ENCODE peak calls at places on chromosome 7, in four cellular contexts. One of them, this sample, is unnamed.

GRCh38 chr7:17617857-17618651 is 319.6 kb downstream of the AHR start:
- DNase-seq in ovary: no peak
- DNase-seq in A549: no peak
- DNase-seq in H1: no peak
- DNase-seq in this sample: no peak

GRCh38 chr7:130921391-130922180 is 187.6 kb upstream of the KLF14 start:
- DNase-seq in ovary: peak
- DNase-seq in A549: no peak
- DNase-seq in H1: peak
- DNase-seq in this sample: no peak

GRCh38 chr7:140463111-140463510 is 16.2 kb downstream of the MKRN1 start:
- DNase-seq in ovary: no peak
- DNase-seq in A549: no peak
- DNase-seq in H1: no peak
- DNase-seq in this sample: no peak

GRCh38 chr7:19969859-19970493 is 196.6 kb upstream of the TMEM196 start:
- DNase-seq in ovary: no peak
- DNase-seq in A549: peak
- DNase-seq in H1: no peak
- DNase-seq in this sample: no peak

GRCh38 chr7:30470783-30471182 is 7.8 kb downstream of the NOD1 start:
- DNase-seq in ovary: peak
- DNase-seq in A549: peak
- DNase-seq in H1: no peak
- DNase-seq in this sample: no peak

GRCh38 chr7:27107901-27108381 is 5.5 kb upstream of the HOXA2 start:
- DNase-seq in ovary: no peak
- DNase-seq in A549: no peak
- DNase-seq in H1: no peak
- DNase-seq in this sample: no peak

GRCh38 chr7:17986826-17987225 is 40.8 kb downstream of the PRPS1L1 start:
- DNase-seq in ovary: no peak
- DNase-seq in A549: no peak
- DNase-seq in H1: no peak
- DNase-seq in this sample: no peak

GRCh38 chr7:55423277-55423711 is 58.2 kb downstream of the LANCL2 start:
- DNase-seq in ovary: no peak
- DNase-seq in A549: no peak
- DNase-seq in H1: no peak
- DNase-seq in this sample: no peak

GRCh38 chr7:91812388-91812787 is 68.1 kb downstream of the MTERF1 start:
- DNase-seq in ovary: no peak
- DNase-seq in A549: no peak
- DNase-seq in H1: no peak
- DNase-seq in this sample: peak

DNA sequence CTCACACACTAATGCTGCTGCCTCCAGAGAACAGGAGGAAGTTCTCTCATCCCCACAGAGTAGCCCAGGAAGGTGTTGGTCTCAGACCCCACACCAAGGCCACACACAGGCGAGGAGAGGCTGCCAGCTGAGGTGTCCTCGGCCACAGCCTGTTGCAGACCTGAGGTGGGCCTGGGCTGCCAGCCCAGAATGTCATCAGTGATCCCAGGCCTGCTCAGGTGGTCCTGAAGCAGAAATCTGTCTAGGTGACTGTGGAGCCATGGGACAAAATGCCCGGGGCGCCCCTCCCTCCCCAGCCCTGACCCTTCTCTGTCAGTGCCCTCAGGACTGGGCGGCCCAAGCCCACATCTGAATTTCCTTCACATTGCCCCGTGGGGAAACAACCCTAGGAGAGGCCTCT is 43.5 kb upstream of the LRRC4 start:
- DNase-seq in ovary: no peak
- DNase-seq in A549: no peak
- DNase-seq in H1: no peak
- DNase-seq in this sample: no peak
- TF ChIP-seq CTCF in ovary: no peak
- TF ChIP-seq CTCF in A549: no peak
- TF ChIP-seq CTCF in H1: no peak
- TF ChIP-seq CTCF in this sample: no peak

GRCh38 chr7:44608916-44609648 is 2.7 kb downstream of the OGDH start:
- DNase-seq in ovary: no peak
- DNase-seq in A549: peak
- DNase-seq in H1: no peak
- DNase-seq in this sample: peak

GRCh38 chr7:44604941-44605340 is 1.5 kb upstream of the OGDH start:
- DNase-seq in ovary: no peak
- DNase-seq in A549: no peak
- DNase-seq in H1: no peak
- DNase-seq in this sample: no peak

GRCh38 chr7:44609829-44610228 is 3.4 kb downstream of the OGDH start:
- DNase-seq in ovary: no peak
- DNase-seq in A549: no peak
- DNase-seq in H1: no peak
- DNase-seq in this sample: no peak

GRCh38 chr7:44607141-44608068 is 978 bp downstream of the OGDH start:
- DNase-seq in ovary: no peak
- DNase-seq in A549: no peak
- DNase-seq in H1: no peak
- DNase-seq in this sample: peak

DNA sequence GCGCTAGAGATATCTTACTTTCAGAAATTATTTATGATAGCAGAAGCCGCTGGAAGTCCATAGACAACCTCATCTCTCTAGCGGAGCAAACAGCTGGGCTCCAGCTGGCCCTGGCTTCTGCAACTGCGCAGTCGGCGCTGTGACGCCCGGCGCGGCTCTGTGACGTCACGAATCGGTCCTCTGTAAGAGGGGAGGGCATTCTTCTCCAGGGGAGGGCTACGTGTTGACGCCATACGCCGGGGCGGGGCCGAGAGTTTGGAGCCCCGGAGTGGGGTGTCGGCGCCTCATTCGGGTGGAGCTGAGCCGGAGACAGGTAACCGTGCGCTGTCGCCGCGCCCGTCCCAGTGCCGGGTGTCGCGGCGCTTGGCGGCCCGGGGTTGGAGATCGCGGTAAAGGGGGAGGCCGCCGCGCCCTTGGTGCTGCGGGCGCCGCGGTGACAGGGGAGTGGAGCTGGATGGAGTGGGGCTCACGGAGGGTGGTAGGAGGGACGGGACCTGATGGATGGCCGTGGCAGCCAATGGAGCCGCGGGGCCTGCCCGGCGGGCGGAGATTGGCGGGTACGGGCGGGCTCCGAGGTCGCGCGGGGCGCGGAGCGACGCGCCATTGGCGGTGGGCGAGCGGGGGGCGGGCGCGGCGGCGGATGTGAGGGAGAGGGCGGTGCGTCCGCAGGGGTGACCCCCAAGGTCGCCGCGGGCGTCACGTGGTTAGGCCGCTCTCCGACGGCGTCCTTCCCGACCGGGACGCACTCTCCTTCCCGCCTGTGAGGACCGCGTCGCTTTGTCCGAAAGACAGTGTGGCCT is at the start of gene OGDH:
- DNase-seq in ovary: peak
- DNase-seq in A549: peak
- DNase-seq in H1: peak
- DNase-seq in this sample: peak
- TF ChIP-seq POLR2A in ovary: peak
- TF ChIP-seq POLR2A in A549: peak
- TF ChIP-seq POLR2A in H1: peak
- TF ChIP-seq POLR2A in this sample: peak

GRCh38 chr7:3301472-3301778 is 373 bp downstream of the SDK1 start:
- DNase-seq in ovary: peak
- DNase-seq in A549: no peak
- DNase-seq in H1: no peak
- DNase-seq in this sample: no peak

GRCh38 chr7:3300651-3301471 is at the start of gene SDK1:
- DNase-seq in ovary: peak
- DNase-seq in A549: peak
- DNase-seq in H1: peak
- DNase-seq in this sample: peak

GRCh38 chr7:3300221-3300650 is 816 bp upstream of the SDK1 start:
- DNase-seq in ovary: peak
- DNase-seq in A549: peak
- DNase-seq in H1: peak
- DNase-seq in this sample: no peak

GRCh38 chr7:3301831-3302618 is 973 bp downstream of the SDK1 start:
- DNase-seq in ovary: peak
- DNase-seq in A549: peak
- DNase-seq in H1: peak
- DNase-seq in this sample: no peak

GRCh38 chr7:3302681-3303320 is 1.7 kb downstream of the SDK1 start:
- DNase-seq in ovary: no peak
- DNase-seq in A549: no peak
- DNase-seq in H1: no peak
- DNase-seq in this sample: no peak
- H3K4me3 ChIP-seq in ovary: peak
- H3K4me3 ChIP-seq in A549: peak
- H3K4me3 ChIP-seq in H1: peak
- H3K4me3 ChIP-seq in this sample: no peak

GRCh38 chr7:142320883-142321282 is 63.0 kb upstream of the PRSS58 start:
- DNase-seq in ovary: no peak
- DNase-seq in A549: no peak
- DNase-seq in H1: no peak
- DNase-seq in this sample: no peak

GRCh38 chr7:142323706-142324105 is 65.8 kb upstream of the PRSS58 start:
- DNase-seq in ovary: no peak
- DNase-seq in A549: peak
- DNase-seq in H1: peak
- DNase-seq in this sample: peak

GRCh38 chr7:142321391-142321790 is 63.5 kb upstream of the PRSS58 start:
- DNase-seq in ovary: no peak
- DNase-seq in A549: no peak
- DNase-seq in H1: no peak
- DNase-seq in this sample: no peak

DNA sequence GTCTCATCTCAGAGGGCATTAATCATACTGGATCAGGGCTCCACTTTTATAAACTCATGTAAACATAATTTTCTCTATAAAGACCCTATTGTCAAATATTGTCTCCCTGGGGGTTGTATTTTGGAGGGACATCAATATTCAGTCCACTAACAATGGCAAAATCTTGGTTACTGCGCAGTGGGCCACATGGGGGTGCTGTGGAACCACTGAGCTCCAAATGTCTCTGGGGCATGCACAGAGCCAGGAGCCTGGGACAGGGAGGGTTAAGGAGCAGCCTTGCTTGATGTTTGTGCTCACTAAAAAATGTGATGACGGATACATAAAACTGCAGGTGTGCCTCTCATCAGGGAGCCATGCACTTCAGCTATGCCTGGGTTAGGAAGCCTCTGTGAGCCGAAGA is 62.1 kb upstream of the PRSS58 start:
- DNase-seq in ovary: no peak
- DNase-seq in A549: no peak
- DNase-seq in H1: no peak
- DNase-seq in this sample: peak
- TF ChIP-seq CTCF in ovary: no peak
- TF ChIP-seq CTCF in A549: peak
- TF ChIP-seq CTCF in H1: peak
- TF ChIP-seq CTCF in this sample: peak

GRCh38 chr7:21428642-21428941 is 709 bp downstream of the SP4 start:
- DNase-seq in ovary: no peak
- DNase-seq in A549: no peak
- DNase-seq in H1: no peak
- DNase-seq in this sample: no peak

GRCh38 chr7:21426286-21426957 is 1.5 kb upstream of the SP4 start:
- DNase-seq in ovary: no peak
- DNase-seq in A549: no peak
- DNase-seq in H1: no peak
- DNase-seq in this sample: peak

GRCh38 chr7:21429021-21429420 is 1.1 kb downstream of the SP4 start:
- DNase-seq in ovary: no peak
- DNase-seq in A549: no peak
- DNase-seq in H1: no peak
- DNase-seq in this sample: peak

GRCh38 chr7:21427861-21428641 is at the start of gene SP4:
- DNase-seq in ovary: peak
- DNase-seq in A549: peak
- DNase-seq in H1: peak
- DNase-seq in this sample: peak

DNA sequence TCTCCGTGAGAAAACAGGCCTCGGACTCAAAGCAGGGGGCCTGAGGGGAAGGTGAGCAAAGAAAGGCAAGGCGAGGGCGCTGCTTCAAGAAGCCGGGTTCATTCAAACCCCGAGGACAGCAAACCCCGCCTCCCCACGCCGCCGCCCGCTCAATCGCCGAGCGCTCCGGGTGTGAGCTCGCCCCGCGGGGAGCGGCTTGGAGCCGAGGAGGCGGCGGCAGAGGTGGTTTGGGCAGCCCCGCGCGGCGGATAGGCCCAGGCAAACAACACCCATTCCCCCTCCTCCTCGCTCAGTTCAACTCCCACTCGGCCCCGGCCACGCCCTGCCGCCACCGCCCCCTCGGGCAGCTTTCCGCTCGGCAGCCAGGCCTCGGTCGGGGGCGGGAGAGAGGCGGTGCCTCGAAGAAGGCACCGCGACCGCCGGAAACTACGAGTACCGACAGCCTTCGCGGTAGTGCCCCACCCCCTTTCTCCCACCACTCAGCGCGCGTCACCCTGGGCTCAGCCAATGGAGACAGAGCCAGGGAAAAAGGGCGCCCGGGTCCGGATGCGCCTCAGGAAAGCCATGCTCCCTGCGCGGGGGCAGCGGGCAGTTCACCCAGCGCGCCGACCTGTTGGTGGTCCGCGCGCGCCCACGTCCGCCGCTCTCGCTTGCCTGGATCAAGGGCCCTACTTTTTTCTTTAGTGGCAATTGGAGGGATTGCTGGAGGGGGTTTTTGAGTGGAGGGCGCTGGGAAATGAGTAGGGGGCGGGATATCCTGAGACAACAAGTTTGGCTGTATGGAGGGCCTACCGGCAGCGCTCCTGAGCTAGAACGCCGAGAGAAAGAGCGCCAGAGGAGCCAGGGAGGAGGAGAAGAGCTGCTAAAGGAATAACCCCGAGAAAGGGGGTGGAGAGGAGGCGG is 674 bp upstream of the SP4 start:
- DNase-seq in ovary: peak
- DNase-seq in A549: peak
- DNase-seq in H1: peak
- DNase-seq in this sample: peak
- TF ChIP-seq POLR2A in ovary: peak
- TF ChIP-seq POLR2A in A549: peak
- TF ChIP-seq POLR2A in H1: peak
- TF ChIP-seq POLR2A in this sample: peak

This sample was measured in NB4.